ENCODE peak calls at places on chromosomes 2 and 18, in six cellular contexts. One of them, this sample, is unnamed.

GRCh38 chr18:57649536-57650495 is 28.2 kb upstream of the NARS1 start:
- DNase-seq in K562: no peak
- DNase-seq in HCT116: no peak
- DNase-seq in MM.1S: no peak
- DNase-seq in kidney: no peak
- DNase-seq in fibroblast of lung: peak; percentile 69
- DNase-seq in this sample: no peak

GRCh38 chr2:147449323-147450080 is 395.3 kb upstream of the ACVR2A start:
- DNase-seq in K562: no peak
- DNase-seq in HCT116: no peak
- DNase-seq in MM.1S: no peak
- DNase-seq in kidney: no peak
- DNase-seq in fibroblast of lung: peak; percentile 20
- DNase-seq in this sample: peak; percentile 55

GRCh38 chr2:220847006-220847405 is 725.1 kb downstream of the EPHA4 start:
- DNase-seq in K562: no peak
- DNase-seq in HCT116: no peak
- DNase-seq in MM.1S: no peak
- DNase-seq in kidney: no peak
- DNase-seq in fibroblast of lung: peak; percentile 62
- DNase-seq in this sample: no peak

GRCh38 chr2:46236006-46236875 is 61.0 kb upstream of the EPAS1 start:
- DNase-seq in K562: no peak
- DNase-seq in HCT116: no peak
- DNase-seq in MM.1S: peak; percentile 17
- DNase-seq in kidney: no peak
- DNase-seq in fibroblast of lung: no peak
- DNase-seq in this sample: no peak

GRCh38 chr2:26579025-26579722 is 62.0 kb downstream of the CIB4 start:
- DNase-seq in K562: no peak
- DNase-seq in HCT116: no peak
- DNase-seq in MM.1S: no peak
- DNase-seq in kidney: no peak
- DNase-seq in fibroblast of lung: no peak
- DNase-seq in this sample: peak; percentile 22

GRCh38 chr2:72115361-72116080 is 32.1 kb downstream of the CYP26B1 start:
- DNase-seq in K562: no peak
- DNase-seq in HCT116: peak; percentile 68
- DNase-seq in MM.1S: no peak
- DNase-seq in kidney: peak; percentile 91
- DNase-seq in fibroblast of lung: peak; percentile 90
- DNase-seq in this sample: peak; percentile 77

GRCh38 chr2:59015027-59015426 is 773.9 kb upstream of the FANCL start:
- DNase-seq in K562: no peak
- DNase-seq in HCT116: no peak
- DNase-seq in MM.1S: no peak
- DNase-seq in kidney: no peak
- DNase-seq in fibroblast of lung: no peak
- DNase-seq in this sample: no peak

GRCh38 chr2:42937171-42937875 is 144.9 kb upstream of the HAAO start:
- DNase-seq in K562: no peak
- DNase-seq in HCT116: no peak
- DNase-seq in MM.1S: no peak
- DNase-seq in kidney: peak; percentile 82
- DNase-seq in fibroblast of lung: no peak
- DNase-seq in this sample: peak; percentile 71

GRCh38 chr18:30862900-30863299 is 179.6 kb downstream of the DSC3 start:
- DNase-seq in K562: no peak
- DNase-seq in HCT116: no peak
- DNase-seq in MM.1S: no peak
- DNase-seq in kidney: no peak
- DNase-seq in fibroblast of lung: no peak
- DNase-seq in this sample: no peak

GRCh38 chr2:133788391-133788790 is 220.1 kb upstream of the NCKAP5 start:
- DNase-seq in K562: no peak
- DNase-seq in HCT116: no peak
- DNase-seq in MM.1S: no peak
- DNase-seq in kidney: no peak
- DNase-seq in fibroblast of lung: peak; percentile 52
- DNase-seq in this sample: no peak

GRCh38 chr2:170235860-170236638 is 58.1 kb downstream of the MYO3B start:
- DNase-seq in K562: peak; percentile 83
- DNase-seq in HCT116: peak; percentile 60
- DNase-seq in MM.1S: peak; percentile 61
- DNase-seq in kidney: no peak
- DNase-seq in fibroblast of lung: peak; percentile 45
- DNase-seq in this sample: peak; percentile 75

GRCh38 chr2:186726938-186727337 is 33.1 kb downstream of the FAM171B start:
- DNase-seq in K562: no peak
- DNase-seq in HCT116: no peak
- DNase-seq in MM.1S: no peak
- DNase-seq in kidney: no peak
- DNase-seq in fibroblast of lung: peak; percentile 63
- DNase-seq in this sample: no peak

GRCh38 chr18:73942081-73942625 is 205.5 kb downstream of the FBXO15 start:
- DNase-seq in K562: no peak
- DNase-seq in HCT116: no peak
- DNase-seq in MM.1S: no peak
- DNase-seq in kidney: no peak
- DNase-seq in fibroblast of lung: no peak
- DNase-seq in this sample: no peak

GRCh38 chr2:4653989-4654388 is 950.6 kb downstream of the DCDC2C start:
- DNase-seq in K562: no peak
- DNase-seq in HCT116: no peak
- DNase-seq in MM.1S: no peak
- DNase-seq in kidney: no peak
- DNase-seq in fibroblast of lung: no peak
- DNase-seq in this sample: no peak

GRCh38 chr18:23779696-23780303 is 90.5 kb downstream of the LAMA3 start:
- DNase-seq in K562: no peak
- DNase-seq in HCT116: peak; percentile 12
- DNase-seq in MM.1S: no peak
- DNase-seq in kidney: no peak
- DNase-seq in fibroblast of lung: peak; percentile 60
- DNase-seq in this sample: peak; percentile 66

GRCh38 chr2:154568413-154568812 is 130.1 kb upstream of the KCNJ3 start:
- DNase-seq in K562: no peak
- DNase-seq in HCT116: no peak
- DNase-seq in MM.1S: no peak
- DNase-seq in kidney: no peak
- DNase-seq in fibroblast of lung: no peak
- DNase-seq in this sample: peak; percentile 78

GRCh38 chr2:139773720-139774277 is 993.6 kb upstream of the NXPH2 start:
- DNase-seq in K562: no peak
- DNase-seq in HCT116: no peak
- DNase-seq in MM.1S: no peak
- DNase-seq in kidney: no peak
- DNase-seq in fibroblast of lung: peak; percentile 6
- DNase-seq in this sample: no peak

GRCh38 chr2:81894451-81894990 is 1590.0 kb upstream of the LRRTM1 start:
- DNase-seq in K562: no peak
- DNase-seq in HCT116: no peak
- DNase-seq in MM.1S: no peak
- DNase-seq in kidney: no peak
- DNase-seq in fibroblast of lung: peak; percentile 7
- DNase-seq in this sample: no peak

GRCh38 chr2:228533156-228533555 is 351.7 kb upstream of the SPHKAP start:
- DNase-seq in K562: no peak
- DNase-seq in HCT116: no peak
- DNase-seq in MM.1S: no peak
- DNase-seq in kidney: no peak
- DNase-seq in fibroblast of lung: no peak
- DNase-seq in this sample: no peak

GRCh38 chr18:74488354-74488753 is 7.8 kb upstream of the CNDP2 start:
- DNase-seq in K562: peak; percentile 51
- DNase-seq in HCT116: no peak
- DNase-seq in MM.1S: no peak
- DNase-seq in kidney: no peak
- DNase-seq in fibroblast of lung: no peak
- DNase-seq in this sample: no peak

GRCh38 chr2:99765919-99766318 is 276.1 kb upstream of the REV1 start:
- DNase-seq in K562: no peak
- DNase-seq in HCT116: no peak
- DNase-seq in MM.1S: no peak
- DNase-seq in kidney: no peak
- DNase-seq in fibroblast of lung: no peak
- DNase-seq in this sample: no peak

GRCh38 chr2:128473175-128474013 is 154.7 kb upstream of the HS6ST1 start:
- DNase-seq in K562: no peak
- DNase-seq in HCT116: no peak
- DNase-seq in MM.1S: no peak
- DNase-seq in kidney: peak; percentile 90
- DNase-seq in fibroblast of lung: peak; percentile 77
- DNase-seq in this sample: peak; percentile 31

GRCh38 chr18:13461488-13461887 is 242.9 kb downstream of the LDLRAD4 start:
- DNase-seq in K562: peak; percentile 30
- DNase-seq in HCT116: no peak
- DNase-seq in MM.1S: no peak
- DNase-seq in kidney: no peak
- DNase-seq in fibroblast of lung: no peak
- DNase-seq in this sample: peak; percentile 35

GRCh38 chr18:68604256-68604655 is 110.7 kb downstream of the TMX3 start:
- DNase-seq in K562: no peak
- DNase-seq in HCT116: no peak
- DNase-seq in MM.1S: no peak
- DNase-seq in kidney: no peak
- DNase-seq in fibroblast of lung: peak; percentile 6
- DNase-seq in this sample: no peak

GRCh38 chr2:155266579-155266978 is 568.1 kb downstream of the KCNJ3 start:
- DNase-seq in K562: no peak
- DNase-seq in HCT116: no peak
- DNase-seq in MM.1S: no peak
- DNase-seq in kidney: no peak
- DNase-seq in fibroblast of lung: no peak
- DNase-seq in this sample: peak; percentile 78

GRCh38 chr2:8906208-8906607 is 68.8 kb upstream of the KIDINS220 start:
- DNase-seq in K562: no peak
- DNase-seq in HCT116: peak; percentile 12
- DNase-seq in MM.1S: no peak
- DNase-seq in kidney: no peak
- DNase-seq in fibroblast of lung: peak; percentile 66
- DNase-seq in this sample: no peak

GRCh38 chr2:183081908-183082307 is 3.4 kb downstream of the DUSP19 start:
- DNase-seq in K562: no peak
- DNase-seq in HCT116: no peak
- DNase-seq in MM.1S: no peak
- DNase-seq in kidney: no peak
- DNase-seq in fibroblast of lung: peak; percentile 56
- DNase-seq in this sample: no peak

GRCh38 chr2:38074775-38075435 is 1.0 kb downstream of the CYP1B1 start:
- DNase-seq in K562: no peak
- DNase-seq in HCT116: no peak
- DNase-seq in MM.1S: no peak
- DNase-seq in kidney: peak; percentile 77
- DNase-seq in fibroblast of lung: peak; percentile 73
- DNase-seq in this sample: peak; percentile 88

GRCh38 chr2:170276056-170276455 is 98.1 kb downstream of the MYO3B start:
- DNase-seq in K562: no peak
- DNase-seq in HCT116: no peak
- DNase-seq in MM.1S: no peak
- DNase-seq in kidney: no peak
- DNase-seq in fibroblast of lung: no peak
- DNase-seq in this sample: no peak

GRCh38 chr2:127143851-127144782 is 37.2 kb upstream of the BIN1 start:
- DNase-seq in K562: no peak
- DNase-seq in HCT116: peak; percentile 12
- DNase-seq in MM.1S: no peak
- DNase-seq in kidney: peak; percentile 58
- DNase-seq in fibroblast of lung: peak; percentile 70
- DNase-seq in this sample: no peak
- H3K9ac ChIP-seq in K562: no peak overlapping the region
- H3K9ac ChIP-seq in HCT116: no peak overlapping the region
- H3K9ac ChIP-seq in MM.1S: no peak overlapping the region
- H3K9ac ChIP-seq in kidney: no peak overlapping the region
- H3K9ac ChIP-seq in fibroblast of lung: no peak overlapping the region
- H3K9ac ChIP-seq in this sample: no peak overlapping the region

DNA sequence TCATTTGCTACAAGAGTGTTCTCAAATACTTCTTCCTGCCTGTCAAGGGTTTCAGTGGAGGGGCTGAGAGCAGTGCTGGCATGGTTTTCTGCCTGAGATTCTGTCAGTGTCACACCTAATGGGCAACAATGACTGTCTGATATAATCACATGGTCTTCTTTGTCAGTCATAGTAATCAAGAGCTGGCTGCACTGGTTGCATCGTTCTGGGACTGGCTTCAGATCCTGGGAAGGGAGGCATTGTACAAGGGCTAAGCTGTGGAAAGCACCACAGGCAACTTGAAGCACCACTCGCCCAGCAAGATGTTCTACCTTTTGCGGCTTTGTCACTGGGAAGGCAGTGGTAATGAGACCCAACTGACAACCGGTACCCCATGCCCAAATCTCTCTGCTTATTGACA is 19.6 kb downstream of the ALS2 start:
- DNase-seq in K562: no peak
- DNase-seq in HCT116: no peak
- DNase-seq in MM.1S: no peak
- DNase-seq in kidney: no peak
- DNase-seq in fibroblast of lung: no peak
- DNase-seq in this sample: no peak
- H3K27ac ChIP-seq in K562: no peak overlapping the region
- H3K27ac ChIP-seq in HCT116: no peak overlapping the region
- H3K27ac ChIP-seq in MM.1S: peak overlapping the region; percentile 84
- H3K27ac ChIP-seq in kidney: no peak overlapping the region
- H3K27ac ChIP-seq in fibroblast of lung: no peak overlapping the region
- H3K27ac ChIP-seq in this sample: no peak overlapping the region

GRCh38 chr2:241217320-241218031 is 29.0 kb downstream of the ANO7 start:
- DNase-seq in K562: peak; percentile 87
- DNase-seq in HCT116: no peak
- DNase-seq in MM.1S: peak; percentile 19
- DNase-seq in kidney: peak; percentile 94
- DNase-seq in fibroblast of lung: peak; percentile 79
- DNase-seq in this sample: peak; percentile 89
- TF ChIP-seq CTCF in K562: no peak
- TF ChIP-seq CTCF in HCT116: no peak
- TF ChIP-seq CTCF in MM.1S: no peak
- TF ChIP-seq CTCF in kidney: no peak
- TF ChIP-seq CTCF in fibroblast of lung: no peak
- TF ChIP-seq CTCF in this sample: no peak

DNA sequence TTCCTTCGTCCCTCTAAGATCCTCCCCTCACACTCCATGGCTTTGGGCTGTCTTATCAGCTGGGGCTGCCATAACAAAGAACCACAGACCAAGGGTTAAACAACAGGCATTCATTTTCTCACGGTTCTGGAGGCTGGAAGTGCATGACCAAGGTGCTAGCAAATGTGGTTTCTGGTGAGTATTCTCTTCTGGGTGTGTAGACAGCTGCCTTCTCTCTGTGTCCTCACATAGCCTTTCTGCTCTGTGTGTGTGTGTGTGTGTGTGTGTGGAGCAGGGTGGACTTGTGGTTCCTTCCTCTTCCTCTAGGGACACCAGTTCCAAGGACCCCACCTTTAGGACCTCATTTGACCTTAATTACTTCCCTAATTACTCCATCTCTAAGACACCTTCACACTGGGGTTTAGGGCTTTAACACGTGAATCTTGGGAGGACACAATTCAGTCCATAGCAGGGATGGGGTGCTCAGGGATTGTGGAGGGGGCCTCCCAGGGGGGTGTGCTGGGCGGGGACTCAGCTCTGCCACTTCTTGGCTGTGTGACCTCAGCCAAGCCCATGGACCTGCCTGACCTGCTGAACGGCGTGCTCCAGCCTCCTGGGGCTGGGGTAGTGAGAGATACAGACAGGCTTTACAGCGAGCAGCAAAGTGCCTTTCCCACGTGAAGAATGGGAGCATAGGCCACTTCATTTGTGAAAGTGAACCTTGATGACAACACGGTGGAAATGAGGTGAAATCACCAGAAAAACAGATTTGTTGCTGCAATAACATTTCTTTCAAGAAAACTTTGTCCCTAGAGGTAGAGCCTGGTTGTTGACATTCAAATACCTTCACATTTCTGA is 38.1 kb downstream of the ACKR3 start:
- DNase-seq in K562: peak; percentile 11
- DNase-seq in HCT116: no peak
- DNase-seq in MM.1S: no peak
- DNase-seq in kidney: no peak
- DNase-seq in fibroblast of lung: peak; percentile 92
- DNase-seq in this sample: peak; percentile 69
- H3K9ac ChIP-seq in K562: no peak overlapping the region
- H3K9ac ChIP-seq in HCT116: no peak overlapping the region
- H3K9ac ChIP-seq in MM.1S: no peak overlapping the region
- H3K9ac ChIP-seq in kidney: no peak overlapping the region
- H3K9ac ChIP-seq in fibroblast of lung: no peak overlapping the region
- H3K9ac ChIP-seq in this sample: no peak overlapping the region

This sample was measured in endodermal cell.